ENCODE peak calls at places on chromosome 18, in eight cellular contexts. One of them, this sample, is unnamed. For H3K9me3, the result is how much of the 10 kb centered on the place peaks cover.

GRCh38 chr18:45379903-45380302 is 235.4 kb upstream of the SLC14A2 start:
- DNase-seq in A673: no peak
- DNase-seq in ovary: no peak
- DNase-seq in left ventricle myocardium inferior: no peak
- DNase-seq in H9: no peak
- DNase-seq in endothelial cell of umbilical vein: no peak
- DNase-seq in small intestine: no peak
- DNase-seq in adrenal gland: no peak
- DNase-seq in this sample: no peak

GRCh38 chr18:9653390-9653789 is 39.0 kb upstream of the PPP4R1 start:
- DNase-seq in A673: no peak
- DNase-seq in ovary: peak
- DNase-seq in left ventricle myocardium inferior: peak
- DNase-seq in H9: no peak
- DNase-seq in endothelial cell of umbilical vein: peak
- DNase-seq in small intestine: peak
- DNase-seq in adrenal gland: peak
- DNase-seq in this sample: peak

GRCh38 chr18:55351220-55351619 is 236.8 kb downstream of the TCF4 start:
- DNase-seq in A673: no peak
- DNase-seq in ovary: no peak
- DNase-seq in left ventricle myocardium inferior: no peak
- DNase-seq in H9: no peak
- DNase-seq in endothelial cell of umbilical vein: peak
- DNase-seq in small intestine: no peak
- DNase-seq in adrenal gland: no peak
- DNase-seq in this sample: no peak

GRCh38 chr18:58392336-58393000 is 236.4 kb downstream of the ALPK2 start:
- DNase-seq in A673: no peak
- DNase-seq in ovary: no peak
- DNase-seq in left ventricle myocardium inferior: no peak
- DNase-seq in H9: peak
- DNase-seq in endothelial cell of umbilical vein: peak
- DNase-seq in small intestine: no peak
- DNase-seq in adrenal gland: no peak
- DNase-seq in this sample: peak

GRCh38 chr18:48860276-48861180 is 90.2 kb downstream of the SMAD7 start:
- DNase-seq in A673: peak
- DNase-seq in ovary: peak
- DNase-seq in left ventricle myocardium inferior: no peak
- DNase-seq in H9: no peak
- DNase-seq in endothelial cell of umbilical vein: no peak
- DNase-seq in small intestine: no peak
- DNase-seq in adrenal gland: no peak
- DNase-seq in this sample: peak

GRCh38 chr18:48942554-48943261 is 8.1 kb downstream of the SMAD7 start:
- DNase-seq in A673: no peak
- DNase-seq in ovary: no peak
- DNase-seq in left ventricle myocardium inferior: no peak
- DNase-seq in H9: no peak
- DNase-seq in endothelial cell of umbilical vein: peak
- DNase-seq in small intestine: peak
- DNase-seq in adrenal gland: peak
- DNase-seq in this sample: peak

GRCh38 chr18:7174359-7175107 is 56.4 kb upstream of the LRRC30 start:
- DNase-seq in A673: no peak
- DNase-seq in ovary: no peak
- DNase-seq in left ventricle myocardium inferior: no peak
- DNase-seq in H9: peak
- DNase-seq in endothelial cell of umbilical vein: no peak
- DNase-seq in small intestine: peak
- DNase-seq in adrenal gland: peak
- DNase-seq in this sample: no peak

GRCh38 chr18:36095936-36096519 is 28.7 kb upstream of the RPRD1A start:
- DNase-seq in A673: peak
- DNase-seq in ovary: no peak
- DNase-seq in left ventricle myocardium inferior: no peak
- DNase-seq in H9: no peak
- DNase-seq in endothelial cell of umbilical vein: peak
- DNase-seq in small intestine: peak
- DNase-seq in adrenal gland: no peak
- DNase-seq in this sample: no peak

GRCh38 chr18:683531-683930 is 26.1 kb downstream of the TYMS start:
- DNase-seq in A673: no peak
- DNase-seq in ovary: no peak
- DNase-seq in left ventricle myocardium inferior: no peak
- DNase-seq in H9: no peak
- DNase-seq in endothelial cell of umbilical vein: no peak
- DNase-seq in small intestine: no peak
- DNase-seq in adrenal gland: peak
- DNase-seq in this sample: peak

GRCh38 chr18:682833-683232 is 25.4 kb downstream of the TYMS start:
- DNase-seq in A673: no peak
- DNase-seq in ovary: no peak
- DNase-seq in left ventricle myocardium inferior: no peak
- DNase-seq in H9: no peak
- DNase-seq in endothelial cell of umbilical vein: no peak
- DNase-seq in small intestine: no peak
- DNase-seq in adrenal gland: no peak
- DNase-seq in this sample: no peak

GRCh38 chr18:688322-688721 is 24.1 kb downstream of the ENOSF1 start:
- DNase-seq in A673: no peak
- DNase-seq in ovary: no peak
- DNase-seq in left ventricle myocardium inferior: no peak
- DNase-seq in H9: no peak
- DNase-seq in endothelial cell of umbilical vein: no peak
- DNase-seq in small intestine: peak
- DNase-seq in adrenal gland: peak
- DNase-seq in this sample: peak

GRCh38 chr18:685438-685837 is 27.0 kb downstream of the ENOSF1 start:
- DNase-seq in A673: no peak
- DNase-seq in ovary: no peak
- DNase-seq in left ventricle myocardium inferior: no peak
- DNase-seq in H9: no peak
- DNase-seq in endothelial cell of umbilical vein: no peak
- DNase-seq in small intestine: no peak
- DNase-seq in adrenal gland: no peak
- DNase-seq in this sample: no peak

GRCh38 chr18:686339-687111 is 25.9 kb downstream of the ENOSF1 start:
- DNase-seq in A673: no peak
- DNase-seq in ovary: no peak
- DNase-seq in left ventricle myocardium inferior: no peak
- DNase-seq in H9: peak
- DNase-seq in endothelial cell of umbilical vein: no peak
- DNase-seq in small intestine: no peak
- DNase-seq in adrenal gland: peak
- DNase-seq in this sample: peak
- H3K9me3 ChIP-seq in A673: under half
- H3K9me3 ChIP-seq in ovary: under half
- H3K9me3 ChIP-seq in left ventricle myocardium inferior: under half
- H3K9me3 ChIP-seq in H9: under half
- H3K9me3 ChIP-seq in endothelial cell of umbilical vein: under half
- H3K9me3 ChIP-seq in small intestine: under half
- H3K9me3 ChIP-seq in adrenal gland: under half
- H3K9me3 ChIP-seq in this sample: under half

GRCh38 chr18:1774261-1774660 is 797.0 kb downstream of the METTL4 start:
- DNase-seq in A673: no peak
- DNase-seq in ovary: no peak
- DNase-seq in left ventricle myocardium inferior: no peak
- DNase-seq in H9: no peak
- DNase-seq in endothelial cell of umbilical vein: no peak
- DNase-seq in small intestine: no peak
- DNase-seq in adrenal gland: no peak
- DNase-seq in this sample: no peak

GRCh38 chr18:1778496-1779178 is 792.7 kb downstream of the METTL4 start:
- DNase-seq in A673: no peak
- DNase-seq in ovary: no peak
- DNase-seq in left ventricle myocardium inferior: no peak
- DNase-seq in H9: no peak
- DNase-seq in endothelial cell of umbilical vein: no peak
- DNase-seq in small intestine: no peak
- DNase-seq in adrenal gland: no peak
- DNase-seq in this sample: no peak

GRCh38 chr18:1784113-1784512 is 787.2 kb downstream of the METTL4 start:
- DNase-seq in A673: no peak
- DNase-seq in ovary: no peak
- DNase-seq in left ventricle myocardium inferior: no peak
- DNase-seq in H9: peak
- DNase-seq in endothelial cell of umbilical vein: no peak
- DNase-seq in small intestine: no peak
- DNase-seq in adrenal gland: no peak
- DNase-seq in this sample: no peak

GRCh38 chr18:1777843-1778242 is 793.5 kb downstream of the METTL4 start:
- DNase-seq in A673: no peak
- DNase-seq in ovary: no peak
- DNase-seq in left ventricle myocardium inferior: no peak
- DNase-seq in H9: no peak
- DNase-seq in endothelial cell of umbilical vein: no peak
- DNase-seq in small intestine: no peak
- DNase-seq in adrenal gland: no peak
- DNase-seq in this sample: peak

DNA sequence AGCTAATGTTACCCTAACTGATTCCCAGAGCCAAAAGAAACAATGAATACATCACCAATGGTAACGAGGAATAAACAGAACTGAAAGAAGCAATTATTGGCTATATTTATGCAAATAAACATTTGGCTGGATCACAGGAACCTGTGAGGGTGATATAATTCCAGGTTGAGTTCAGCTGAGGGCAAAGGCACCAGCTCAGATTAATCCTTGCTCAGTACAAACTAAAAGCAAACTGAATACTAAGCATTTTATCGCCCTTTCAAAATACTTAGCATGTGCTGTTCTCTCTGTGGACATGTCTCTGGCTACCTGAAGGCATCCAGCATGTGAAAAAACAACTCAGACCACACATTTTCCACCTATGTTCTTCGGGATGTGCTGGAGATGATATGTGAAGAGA is 791.7 kb downstream of the METTL4 start:
- DNase-seq in A673: no peak
- DNase-seq in ovary: no peak
- DNase-seq in left ventricle myocardium inferior: no peak
- DNase-seq in H9: no peak
- DNase-seq in endothelial cell of umbilical vein: no peak
- DNase-seq in small intestine: no peak
- DNase-seq in adrenal gland: no peak
- DNase-seq in this sample: no peak
- H3K9me3 ChIP-seq in A673: under half
- H3K9me3 ChIP-seq in ovary: under half
- H3K9me3 ChIP-seq in left ventricle myocardium inferior: under half
- H3K9me3 ChIP-seq in H9: under half
- H3K9me3 ChIP-seq in endothelial cell of umbilical vein: under half
- H3K9me3 ChIP-seq in small intestine: under half
- H3K9me3 ChIP-seq in adrenal gland: under half
- H3K9me3 ChIP-seq in this sample: under half

DNA sequence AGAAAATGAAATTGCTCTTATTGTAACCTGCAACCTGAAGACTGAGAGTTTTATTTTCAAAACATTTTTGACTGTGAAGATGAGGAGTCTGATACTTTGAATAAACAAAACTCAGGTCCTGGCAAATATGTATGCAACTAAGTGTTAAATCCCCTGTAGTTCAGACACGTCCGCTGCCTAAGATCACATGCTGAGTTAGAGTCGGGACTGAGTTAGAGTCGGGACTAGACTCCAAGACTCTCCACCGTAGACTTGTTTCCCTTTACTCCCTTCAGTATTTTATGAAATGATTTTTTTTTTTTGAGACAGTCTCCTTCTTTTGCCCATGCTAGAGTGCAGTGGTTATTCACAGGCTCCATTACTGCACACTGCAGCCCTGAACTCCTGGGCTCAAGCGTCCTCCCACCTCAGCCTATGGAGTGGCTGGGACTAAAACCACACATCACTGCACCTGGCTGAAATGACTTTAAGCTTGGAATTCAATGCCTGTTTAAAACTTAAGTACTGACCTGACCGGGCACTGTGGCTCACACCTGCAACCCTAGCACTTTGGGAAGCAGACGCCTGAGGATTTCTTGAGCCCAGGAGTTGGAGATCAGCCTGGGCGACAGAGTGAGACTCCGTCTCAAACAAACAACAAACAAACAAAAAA is 28.0 kb upstream of the PMAIP1 start:
- DNase-seq in A673: no peak
- DNase-seq in ovary: no peak
- DNase-seq in left ventricle myocardium inferior: no peak
- DNase-seq in H9: peak
- DNase-seq in endothelial cell of umbilical vein: no peak
- DNase-seq in small intestine: no peak
- DNase-seq in adrenal gland: no peak
- DNase-seq in this sample: no peak
- H3K9me3 ChIP-seq in A673: under half
- H3K9me3 ChIP-seq in ovary: under half
- H3K9me3 ChIP-seq in left ventricle myocardium inferior: under half
- H3K9me3 ChIP-seq in H9: under half
- H3K9me3 ChIP-seq in endothelial cell of umbilical vein: under half
- H3K9me3 ChIP-seq in small intestine: under half
- H3K9me3 ChIP-seq in adrenal gland: under half
- H3K9me3 ChIP-seq in this sample: under half

GRCh38 chr18:37161491-37161890 is 332.6 kb downstream of the KIAA1328 start:
- DNase-seq in A673: no peak
- DNase-seq in ovary: no peak
- DNase-seq in left ventricle myocardium inferior: no peak
- DNase-seq in H9: no peak
- DNase-seq in endothelial cell of umbilical vein: no peak
- DNase-seq in small intestine: no peak
- DNase-seq in adrenal gland: no peak
- DNase-seq in this sample: no peak
- H3K9me3 ChIP-seq in A673: under half
- H3K9me3 ChIP-seq in ovary: under half
- H3K9me3 ChIP-seq in left ventricle myocardium inferior: under half
- H3K9me3 ChIP-seq in H9: under half
- H3K9me3 ChIP-seq in endothelial cell of umbilical vein: under half
- H3K9me3 ChIP-seq in small intestine: under half
- H3K9me3 ChIP-seq in adrenal gland: under half
- H3K9me3 ChIP-seq in this sample: under half

GRCh38 chr18:14106906-14107305 is 25.3 kb downstream of the ZNF519 start:
- DNase-seq in A673: no peak
- DNase-seq in ovary: no peak
- DNase-seq in left ventricle myocardium inferior: no peak
- DNase-seq in H9: no peak
- DNase-seq in endothelial cell of umbilical vein: no peak
- DNase-seq in small intestine: no peak
- DNase-seq in adrenal gland: no peak
- DNase-seq in this sample: no peak
- H3K9me3 ChIP-seq in A673: half or more
- H3K9me3 ChIP-seq in ovary: under half
- H3K9me3 ChIP-seq in left ventricle myocardium inferior: half or more
- H3K9me3 ChIP-seq in H9: under half
- H3K9me3 ChIP-seq in endothelial cell of umbilical vein: under half
- H3K9me3 ChIP-seq in small intestine: under half
- H3K9me3 ChIP-seq in adrenal gland: under half
- H3K9me3 ChIP-seq in this sample: under half

This sample was measured in osteoblast.